ENCODE peak calls at places on chromosomes 7 and 10, in four cellular contexts. F is transverse colon, N is M059J, B is mucosa of gallbladder. O is an unnamed sample.

GRCh38 chr7:124575181-124575580 is 190.4 kb downstream of the GPR37 start:
- DNase-seq in B (no peak), F (no peak), N (peak), O (no peak)

GRCh38 chr7:92916751-92917369 is 80.5 kb upstream of the CDK6 start:
- DNase-seq in F (no peak), B (no peak), N (peak), O (no peak)

GRCh38 chr7:22640269-22640668 is 86.7 kb upstream of the IL6 start:
- DNase-seq in N (no peak), B (no peak), F (no peak), O (no peak)

GRCh38 chr7:93757421-93757820 is 133.1 kb downstream of the TFPI2 start:
- DNase-seq in F (no peak), B (no peak), N (no peak), O (no peak)

GRCh38 chr7:5375925-5376324 is 47.7 kb downstream of the TNRC18 start:
- DNase-seq in N (no peak), F (no peak), B (no peak), O (no peak)

GRCh38 chr7:53661645-53662217 is 626.3 kb downstream of the POM121L12 start:
- DNase-seq in N (no peak), B (no peak), F (no peak), O (no peak)

GRCh38 chr10:88386204-88386877 is 196.8 kb downstream of the RNLS start:
- DNase-seq in F (no peak), N (peak), B (peak), O (no peak)

GRCh38 chr10:132703305-132704007 is 82.5 kb downstream of the NKX6-2 start:
- DNase-seq in F (no peak), N (no peak), B (no peak), O (peak)

GRCh38 chr7:135736586-135737305 is 8.8 kb upstream of the SLC13A4 start:
- DNase-seq in B (no peak), F (no peak), N (peak), O (no peak)

GRCh38 chr7:66500087-66500486 is 128.6 kb upstream of the KCTD7 start:
- DNase-seq in F (no peak), B (no peak), N (peak), O (no peak)

GRCh38 chr7:144027974-144028373 is 20.8 kb upstream of the OR2A5 start:
- DNase-seq in F (no peak), B (no peak), N (peak), O (no peak)

GRCh38 chr7:6422926-6423632 is 24.7 kb downstream of the DAGLB start:
- DNase-seq in F (no peak), N (no peak), B (peak), O (no peak)

GRCh38 chr7:142859829-142860228 is 5.0 kb downstream of the EPHB6 start:
- DNase-seq in F (no peak), B (peak), N (peak), O (no peak)

GRCh38 chr7:150990416-150991186 is at the start of gene NOS3:
- DNase-seq in B (no peak), N (no peak), F (no peak), O (no peak)

GRCh38 chr7:22447008-22447407 is 53.0 kb downstream of the STEAP1B start:
- DNase-seq in F (no peak), B (no peak), N (no peak), O (no peak)

GRCh38 chr7:139645572-139646523 is 122.4 kb downstream of the CLEC2L start:
- DNase-seq in F (peak), B (peak), N (peak), O (peak)

GRCh38 chr7:99141756-99142726 is 1.9 kb downstream of the SMURF1 start:
- DNase-seq in N (peak), F (peak), B (peak), O (peak)

GRCh38 chr7:98284335-98285036 is 3.0 kb downstream of the BRI3 start:
- DNase-seq in B (peak), N (peak), F (peak), O (peak)

GRCh38 chr10:12588091-12588850 is 238.9 kb downstream of the CAMK1D start:
- DNase-seq in F (peak), N (no peak), B (no peak), O (no peak)

GRCh38 chr7:29290829-29291228 is 96.3 kb downstream of the CHN2 start:
- DNase-seq in B (no peak), N (no peak), F (no peak), O (no peak)

GRCh38 chr7:138257459-138258193 is 181.4 kb downstream of the AKR1D1 start:
- DNase-seq in B (peak), F (no peak), N (peak), O (no peak)

GRCh38 chr7:158568974-158569857 is 18.4 kb downstream of the PTPRN2 start:
- DNase-seq in F (no peak), N (no peak), B (no peak), O (no peak)

GRCh38 chr10:98410135-98410743 is 4.7 kb downstream of the PYROXD2 start:
- DNase-seq in N (no peak), B (no peak), F (no peak), O (no peak)

GRCh38 chr10:986137-986825 is 2.0 kb upstream of the GTPBP4 start:
- DNase-seq in F (no peak), N (peak), B (no peak), O (no peak)

GRCh38 chr7:14321947-14322346 is 332.5 kb upstream of the ETV1 start:
- DNase-seq in F (no peak), B (peak), N (no peak), O (no peak)

GRCh38 chr7:142898377-142899235 is 13.1 kb upstream of the TRPV6 start:
- DNase-seq in N (no peak), B (peak), F (no peak), O (no peak)

GRCh38 chr10:132776186-132776585 is 9.8 kb downstream of the NKX6-2 start:
- DNase-seq in B (no peak), F (no peak), N (no peak), O (no peak)

GRCh38 chr10:116079355-116079754 is 193.7 kb downstream of the GFRA1 start:
- DNase-seq in F (no peak), B (no peak), N (no peak), O (no peak)

GRCh38 chr7:100115026-100115425 is 4.1 kb downstream of the TAF6 start:
- DNase-seq in N (no peak), B (no peak), F (no peak), O (no peak)